ENCODE peak calls at places on chromosomes 5 and 9, in nine cellular contexts. B is RWPE2, H is NCI-H510A, R is frontal cortex, W is GM10248, U is AG08395, F is endothelial cell, M is NCI-H1417, E is hippocampal formation. G is an unnamed sample.

GRCh38 chr5:35131723-35132122 is 84.0 kb upstream of the AGXT2 start:
- DNase-seq in B (no peak), H (no peak), R (no peak), W (no peak), U (peak), F (no peak), M (no peak), E (no peak), G (no peak)

GRCh38 chr9:97714435-97714834 is 17.3 kb upstream of the XPA start:
- DNase-seq in B (peak), H (no peak), R (no peak), W (no peak), U (peak), F (no peak), M (no peak), E (no peak), G (no peak)

GRCh38 chr9:129761901-129762359 is 9.1 kb upstream of the PTGES start:
- DNase-seq in B (no peak), H (no peak), R (no peak), W (no peak), U (peak), F (no peak), M (no peak), E (no peak), G (no peak)

GRCh38 chr5:118088448-118088847 is 899.9 kb downstream of the DTWD2 start:
- DNase-seq in B (no peak), H (no peak), R (no peak), W (no peak), U (no peak), F (no peak), M (no peak), E (no peak), G (no peak)

GRCh38 chr5:127785098-127785927 is 82.1 kb downstream of the CCDC192 start:
- DNase-seq in B (no peak), H (no peak), R (no peak), W (no peak), U (peak), F (no peak), M (no peak), E (no peak), G (no peak)

GRCh38 chr5:95390812-95391492 is at the start of gene FAM81B:
- DNase-seq in B (no peak), H (no peak), R (no peak), W (no peak), U (no peak), F (no peak), M (no peak), E (no peak), G (no peak)

GRCh38 chr5:150510460-150511263 is 2.7 kb downstream of the NDST1 start:
- DNase-seq in B (no peak), H (no peak), R (no peak), W (no peak), U (no peak), F (no peak), M (no peak), E (no peak), G (no peak)

GRCh38 chr5:150411245-150411979 is 1.3 kb downstream of the CD74 start:
- DNase-seq in B (no peak), H (no peak), R (no peak), W (no peak), U (no peak), F (no peak), M (no peak), E (peak), G (peak)

GRCh38 chr9:6894135-6894534 is 136.4 kb downstream of the KDM4C start:
- DNase-seq in B (no peak), H (no peak), R (no peak), W (peak), U (no peak), F (no peak), M (no peak), E (no peak), G (no peak)

GRCh38 chr9:87149794-87150193 is 202.5 kb upstream of the GAS1 start:
- DNase-seq in B (no peak), H (no peak), R (no peak), W (no peak), U (peak), F (no peak), M (no peak), E (no peak), G (no peak)

GRCh38 chr9:130287736-130288135 is 22.2 kb downstream of the HMCN2 start:
- DNase-seq in B (no peak), H (peak), R (no peak), W (no peak), U (no peak), F (no peak), M (peak), E (no peak), G (no peak)

GRCh38 chr9:12923472-12924009 is 148.7 kb downstream of the LURAP1L start:
- DNase-seq in B (no peak), H (no peak), R (no peak), W (no peak), U (peak), F (no peak), M (no peak), E (no peak), G (no peak)

GRCh38 chr5:119355636-119356383 is at the start of gene TNFAIP8:
- DNase-seq in B (no peak), H (no peak), R (no peak), W (peak), U (peak), F (peak), M (no peak), E (peak), G (peak)

GRCh38 chr5:150320048-150320555 is 17.4 kb upstream of the ARSI start:
- DNase-seq in B (peak), H (no peak), R (no peak), W (no peak), U (peak), F (no peak), M (no peak), E (peak), G (no peak)

GRCh38 chr9:123002754-123003153 is 30.7 kb upstream of the GPR21 start:
- DNase-seq in B (no peak), H (no peak), R (no peak), W (no peak), U (no peak), F (no peak), M (no peak), E (no peak), G (no peak)

G was measured in spleen.